ENCODE peak calls at places on chromosomes 5 and 9, in six cellular contexts. L is HEK293T, Q is A549, J is GM12878, S is K562, V is HepG2. Y is an unnamed sample.
A peak's percentile ranks its signal among the peaks of the same experiment; 100 is the strongest.

GRCh38 chr5:138895918-138896317 is 20.8 kb upstream of the LRRTM2 start:
- DNase-seq in L (no peak), Q (no peak), J (no peak), S (no peak), V (no peak), Y (no peak)

GRCh38 chr9:91954841-91955471 is 4.9 kb upstream of the ROR2 start:
- DNase-seq in L (peak; percentile 68), Q (peak; percentile 69), J (no peak), S (peak; percentile 84), V (peak; percentile 33), Y (peak; percentile 91)

GRCh38 chr9:134597957-134598883 is 43.4 kb upstream of the COL5A1 start:
- DNase-seq in L (peak; percentile 7), Q (no peak), J (no peak), S (no peak), V (peak; percentile 7), Y (no peak)

GRCh38 chr9:33380390-33381094 is 21.8 kb downstream of the AQP7 start:
- DNase-seq in L (no peak), Q (peak; percentile 27), J (no peak), S (no peak), V (no peak), Y (no peak)

GRCh38 chr5:178522361-178522760 is 67.8 kb downstream of the COL23A1 start:
- DNase-seq in L (no peak), Q (no peak), J (no peak), S (no peak), V (no peak), Y (no peak)

GRCh38 chr5:53603009-53603687 is 42.7 kb downstream of the NDUFS4 start:
- DNase-seq in L (no peak), Q (no peak), J (no peak), S (no peak), V (no peak), Y (peak; percentile 52)

GRCh38 chr9:92947268-92948031 is at the start of gene FGD3:
- DNase-seq in L (peak; percentile 45), Q (no peak), J (no peak), S (no peak), V (no peak), Y (no peak)

GRCh38 chr9:16039103-16039987 is 486.5 kb downstream of the CCDC171 start:
- DNase-seq in L (peak; percentile 14), Q (no peak), J (no peak), S (no peak), V (peak; percentile 23), Y (peak; percentile 51)

GRCh38 chr5:111735829-111736228 is 21.2 kb downstream of the NREP start:
- DNase-seq in L (no peak), Q (peak; percentile 20), J (no peak), S (no peak), V (no peak), Y (peak; percentile 98)

GRCh38 chr5:35924950-35925722 is 13.3 kb downstream of the CAPSL start:
- DNase-seq in L (peak; percentile 61), Q (peak; percentile 60), J (no peak), S (peak; percentile 62), V (no peak), Y (peak; percentile 74)

GRCh38 chr5:146018461-146019375 is 82.3 kb downstream of the SH3RF2 start:
- DNase-seq in L (no peak), Q (no peak), J (no peak), S (no peak), V (no peak), Y (no peak)

GRCh38 chr5:159018855-159019254 is 80.9 kb downstream of the EBF1 start:
- DNase-seq in L (no peak), Q (no peak), J (no peak), S (no peak), V (no peak), Y (no peak)

GRCh38 chr5:41193462-41194166 is 19.7 kb downstream of the C6 start:
- DNase-seq in L (no peak), Q (peak; percentile 21), J (no peak), S (no peak), V (peak; percentile 58), Y (peak; percentile 49)

GRCh38 chr9:135815433-135816178 is 91.7 kb downstream of the CAMSAP1 start:
- DNase-seq in L (no peak), Q (no peak), J (no peak), S (no peak), V (no peak), Y (no peak)

GRCh38 chr5:78548216-78548615 is 100.4 kb downstream of the LHFPL2 start:
- DNase-seq in L (no peak), Q (no peak), J (no peak), S (no peak), V (no peak), Y (no peak)

GRCh38 chr5:116521173-116521872 is 53.3 kb downstream of the SEMA6A start:
- DNase-seq in L (no peak), Q (no peak), J (no peak), S (no peak), V (no peak), Y (no peak)

GRCh38 chr5:180129291-180130190 is 58.0 kb upstream of the RNF130 start:
- DNase-seq in L (no peak), Q (no peak), J (no peak), S (no peak), V (no peak), Y (no peak)

GRCh38 chr9:92141144-92142129 is 26.2 kb upstream of the SPTLC1 start:
- DNase-seq in L (no peak), Q (no peak), J (no peak), S (no peak), V (no peak), Y (no peak)

GRCh38 chr5:94691947-94692346 is 73.5 kb downstream of the SLF1 start:
- DNase-seq in L (peak; percentile 15), Q (peak; percentile 32), J (no peak), S (no peak), V (peak; percentile 3), Y (peak; percentile 66)

GRCh38 chr9:69621735-69622460 is 50.3 kb downstream of the APBA1 start:
- DNase-seq in L (no peak), Q (no peak), J (no peak), S (no peak), V (no peak), Y (no peak)

GRCh38 chr9:34413229-34413852 is 36.6 kb upstream of the MYORG start:
- DNase-seq in L (peak; percentile 56), Q (peak; percentile 27), J (no peak), S (peak; percentile 69), V (peak; percentile 31), Y (peak; percentile 43)

GRCh38 chr5:38426493-38426892 is 130.0 kb downstream of the LIFR start:
- DNase-seq in L (no peak), Q (no peak), J (no peak), S (no peak), V (no peak), Y (peak; percentile 58)

DNA sequence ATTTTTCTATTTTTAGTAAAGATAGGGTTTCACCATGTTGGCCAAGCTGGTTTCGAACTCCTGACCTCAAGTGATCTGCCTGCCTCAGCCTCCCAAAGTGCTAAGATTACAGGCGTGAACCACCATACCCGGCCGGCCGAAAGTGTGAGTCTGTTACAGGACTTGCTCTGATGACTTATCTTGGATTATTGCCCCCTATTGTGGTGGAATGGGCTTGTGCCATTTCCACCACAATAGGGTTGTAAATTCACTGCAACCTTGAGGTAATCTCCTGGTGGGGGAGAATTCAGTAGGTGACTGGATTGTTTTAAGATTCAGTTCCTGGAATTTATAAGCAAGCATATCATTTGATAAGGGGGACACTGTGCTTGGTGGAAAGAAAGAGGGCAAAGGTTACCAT is 15.0 kb upstream of the HMGCR start:
- DNase-seq in L (no peak), Q (no peak), J (no peak), S (no peak), V (no peak), Y (no peak)
- TF ChIP-seq BHLHE40 in L (no peak), Q (no peak), J (no peak), S (no peak), V (no peak), Y (no peak)

DNA sequence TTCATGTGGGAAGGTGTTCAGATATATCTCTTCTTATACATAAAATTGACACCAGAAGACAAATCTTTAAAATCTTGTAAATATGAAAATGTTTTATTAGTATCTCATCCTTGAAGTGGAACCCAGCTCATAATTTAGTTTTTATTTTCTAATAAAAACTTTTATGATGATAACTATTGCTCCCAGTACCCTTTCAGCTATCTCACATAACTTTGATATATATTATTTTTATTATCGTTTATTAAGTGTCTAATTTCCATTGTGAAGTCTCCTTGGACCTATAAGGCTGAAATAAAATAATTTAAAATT is 16.0 kb downstream of the PCDHB15 start:
- DNase-seq in L (no peak), Q (no peak), J (no peak), S (no peak), V (no peak), Y (no peak)
- TF ChIP-seq BHLHE40 in L (no peak), Q (no peak), J (no peak), S (no peak), V (no peak), Y (no peak)

GRCh38 chr5:88502179-88503064 is 233.8 kb upstream of the TMEM161B start:
- DNase-seq in L (no peak), Q (no peak), J (peak; percentile 20), S (no peak), V (no peak), Y (no peak)
- TF ChIP-seq BHLHE40 in L (no peak), Q (no peak), J (no peak), S (no peak), V (no peak), Y (no peak)

GRCh38 chr9:113675475-113675941 is 200.6 kb upstream of the ZNF618 start:
- DNase-seq in L (no peak), Q (no peak), J (no peak), S (peak; percentile 44), V (no peak), Y (peak; percentile 100)
- TF ChIP-seq BHLHE40 in L (no peak), Q (no peak), J (no peak), S (peak; percentile 52), V (no peak), Y (peak; percentile 52)

GRCh38 chr5:144189800-144190429 is 19.2 kb downstream of the KCTD16 start:
- DNase-seq in L (peak; percentile 15), Q (peak; percentile 91), J (peak; percentile 76), S (no peak), V (no peak), Y (peak; percentile 93)
- TF ChIP-seq BHLHE40 in L (no peak), Q (no peak), J (peak; percentile 14), S (no peak), V (no peak), Y (peak; percentile 64)

DNA sequence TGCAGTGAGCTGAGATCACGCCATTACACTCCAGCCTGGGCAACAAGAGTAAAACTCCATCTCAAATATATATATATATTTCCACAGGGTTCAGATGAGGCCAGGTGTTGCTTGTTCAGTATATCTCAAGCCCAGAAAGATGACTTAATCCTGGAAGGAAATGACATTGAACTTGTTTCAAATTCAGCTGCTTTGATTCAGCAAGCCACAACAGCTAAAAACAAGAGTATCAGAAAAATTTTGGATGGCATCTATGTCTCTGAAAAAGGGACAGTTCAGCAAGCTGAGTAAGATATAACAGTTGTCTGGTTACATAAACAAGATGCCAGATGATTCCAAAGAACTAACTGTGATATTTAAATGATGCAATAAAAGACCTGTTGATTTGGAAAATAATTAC is 352.0 kb downstream of the KCTD16 start:
- DNase-seq in L (no peak), Q (no peak), J (no peak), S (no peak), V (no peak), Y (no peak)
- TF ChIP-seq BHLHE40 in L (no peak), Q (no peak), J (no peak), S (no peak), V (no peak), Y (no peak)

DNA sequence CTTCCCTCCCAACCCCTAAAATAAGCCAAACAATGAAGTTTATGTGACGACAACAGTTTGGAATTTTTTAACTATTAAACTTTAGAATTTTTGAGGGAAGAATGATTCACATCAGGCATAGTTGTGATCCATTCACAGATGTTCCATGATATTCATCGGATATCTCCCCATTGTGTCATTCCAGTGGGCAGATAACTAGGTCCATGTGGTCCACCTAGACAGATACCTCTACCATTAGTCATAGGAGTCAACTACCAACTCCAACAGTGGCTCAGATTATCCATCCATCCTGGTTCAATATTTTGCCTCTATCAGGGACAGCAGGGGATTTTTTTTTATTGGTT is 283.0 kb downstream of the ADAMTS6 start:
- DNase-seq in L (no peak), Q (peak; percentile 51), J (no peak), S (no peak), V (peak; percentile 35), Y (peak; percentile 99)
- TF ChIP-seq BHLHE40 in L (no peak), Q (no peak), J (no peak), S (no peak), V (no peak), Y (no peak)